ENCODE peak calls at places on chromosome 20, in eight cellular contexts. N, R, I, M, Y, Q, D and U are unnamed samples.

GRCh38 chr20:47610247-47610944 is 108.7 kb downstream of the NCOA3 start:
- DNase-seq in N (no peak), R (peak; percentile 69), I (no peak), M (no peak), Y (peak; percentile 70), Q (no peak), D (no peak), U (peak; percentile 85)

GRCh38 chr20:39775110-39775509 is 813.0 kb downstream of the DHX35 start:
- DNase-seq in N (peak; percentile 64), R (peak; percentile 41), I (no peak), M (no peak), Y (peak; percentile 93), Q (peak; percentile 86), D (no peak), U (peak; percentile 60)

GRCh38 chr20:20561172-20561571 is 151.3 kb downstream of the RALGAPA2 start:
- DNase-seq in N (no peak), R (no peak), I (no peak), M (no peak), Y (no peak), Q (no peak), D (no peak), U (no peak)

GRCh38 chr20:25859649-25860530 is 163.2 kb upstream of the ZNF337 start:
- DNase-seq in N (no peak), R (peak; percentile 35), I (no peak), M (peak; percentile 89), Y (peak; percentile 52), Q (peak; percentile 90), D (peak; percentile 77), U (peak; percentile 68)

GRCh38 chr20:36854343-36855240 is 21.3 kb upstream of the TLDC2 start:
- DNase-seq in N (no peak), R (no peak), I (no peak), M (peak; percentile 43), Y (no peak), Q (no peak), D (no peak), U (no peak)

GRCh38 chr20:1171461-1172093 is 13.2 kb downstream of the TMEM74B start:
- DNase-seq in N (no peak), R (no peak), I (peak; percentile 64), M (peak; percentile 94), Y (no peak), Q (no peak), D (no peak), U (peak; percentile 54)

GRCh38 chr20:39778431-39778830 is 816.3 kb downstream of the DHX35 start:
- DNase-seq in N (no peak), R (no peak), I (no peak), M (no peak), Y (no peak), Q (no peak), D (no peak), U (no peak)

GRCh38 chr20:60754866-60755265 is 497.2 kb upstream of the CDH4 start:
- DNase-seq in N (no peak), R (no peak), I (no peak), M (no peak), Y (no peak), Q (no peak), D (no peak), U (no peak)

GRCh38 chr20:22794200-22794599 is 209.8 kb upstream of the FOXA2 start:
- DNase-seq in N (no peak), R (peak; percentile 33), I (no peak), M (no peak), Y (no peak), Q (no peak), D (no peak), U (no peak)

GRCh38 chr20:22789661-22790060 is 205.3 kb upstream of the FOXA2 start:
- DNase-seq in N (no peak), R (no peak), I (no peak), M (no peak), Y (no peak), Q (no peak), D (no peak), U (peak; percentile 29)

GRCh38 chr20:22795455-22795854 is 211.1 kb upstream of the FOXA2 start:
- DNase-seq in N (no peak), R (no peak), I (no peak), M (no peak), Y (no peak), Q (no peak), D (no peak), U (no peak)

GRCh38 chr20:22791432-22791831 is 207.1 kb upstream of the FOXA2 start:
- DNase-seq in N (no peak), R (no peak), I (no peak), M (no peak), Y (no peak), Q (no peak), D (no peak), U (no peak)

DNA sequence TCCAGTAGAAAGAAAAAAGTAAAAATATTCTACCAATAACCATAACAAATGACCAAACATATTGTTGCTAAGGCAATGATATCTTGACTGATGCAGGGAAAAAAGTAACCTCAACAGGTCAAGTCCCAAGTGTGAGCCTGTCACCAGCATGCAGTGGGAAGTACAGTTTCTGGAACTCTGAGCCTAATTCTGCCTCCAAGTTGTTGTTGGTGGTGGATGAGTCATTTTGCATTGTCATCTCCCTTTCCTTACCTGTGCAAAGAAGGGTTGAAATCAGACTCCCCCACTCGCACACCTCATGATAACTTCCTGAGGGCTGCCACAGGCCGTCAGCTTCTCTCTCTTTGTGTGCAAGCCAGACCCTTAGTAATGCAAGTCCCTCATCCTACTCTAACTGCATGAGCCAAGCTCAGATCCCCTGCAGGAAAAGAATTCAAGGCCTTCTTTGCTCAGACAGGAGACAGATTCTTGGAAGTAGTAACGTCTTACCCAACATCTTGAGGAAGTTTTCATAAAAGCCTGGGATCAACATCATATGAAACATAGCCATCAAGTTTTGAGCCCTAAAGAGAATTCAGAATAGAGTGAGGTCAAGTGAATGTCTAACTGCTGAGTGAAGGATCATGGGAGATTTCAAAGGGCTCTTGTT is 207.6 kb upstream of the FOXA2 start:
- DNase-seq in N (no peak), R (peak; percentile 81), I (no peak), M (no peak), Y (no peak), Q (no peak), D (no peak), U (peak; percentile 57)
- H3K4me3 ChIP-seq in N (no peak overlapping the region), R (no peak overlapping the region), I (no peak overlapping the region), M (no peak overlapping the region), Y (no peak overlapping the region), Q (no peak overlapping the region), D (no peak overlapping the region), U (no peak overlapping the region)

DNA sequence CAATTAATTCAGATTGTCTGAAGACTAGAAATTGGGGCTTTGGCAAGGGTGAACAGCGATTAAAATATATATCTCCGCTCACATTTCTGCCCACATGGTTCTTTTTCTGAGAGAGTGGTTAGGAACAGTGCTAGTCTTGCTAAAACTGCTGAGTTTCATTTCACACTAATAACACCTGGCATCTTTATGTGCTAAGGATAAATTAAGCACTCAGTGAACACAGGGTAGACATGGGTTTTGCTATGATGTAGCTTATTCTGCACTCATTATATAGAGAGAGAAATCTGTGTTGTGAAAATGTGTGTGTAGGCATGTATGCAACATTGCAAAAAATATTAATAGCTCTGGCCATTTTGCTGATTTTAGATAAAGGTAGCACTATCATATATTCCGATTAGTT is 623.4 kb upstream of the FLRT3 start:
- DNase-seq in N (no peak), R (no peak), I (no peak), M (no peak), Y (no peak), Q (no peak), D (no peak), U (no peak)
- H3K27ac ChIP-seq in N (no peak overlapping the region), R (peak overlapping the region; percentile 81), I (no peak overlapping the region), M (no peak overlapping the region), Y (no peak overlapping the region), Q (no peak overlapping the region), D (no peak overlapping the region), U (no peak overlapping the region)

GRCh38 chr20:49282584-49283171 is 4.8 kb upstream of the ZNFX1 start:
- DNase-seq in N (no peak), R (no peak), I (no peak), M (peak; percentile 50), Y (no peak), Q (no peak), D (no peak), U (no peak)

GRCh38 chr20:49284818-49285217 is 7.0 kb upstream of the ZNFX1 start:
- DNase-seq in N (no peak), R (no peak), I (no peak), M (no peak), Y (no peak), Q (no peak), D (no peak), U (no peak)

GRCh38 chr20:49285233-49285668 is 7.4 kb upstream of the ZNFX1 start:
- DNase-seq in N (no peak), R (no peak), I (no peak), M (peak; percentile 29), Y (no peak), Q (no peak), D (no peak), U (no peak)

GRCh38 chr20:49283176-49283702 is 5.4 kb upstream of the ZNFX1 start:
- DNase-seq in N (no peak), R (no peak), I (no peak), M (peak; percentile 43), Y (no peak), Q (no peak), D (no peak), U (no peak)

DNA sequence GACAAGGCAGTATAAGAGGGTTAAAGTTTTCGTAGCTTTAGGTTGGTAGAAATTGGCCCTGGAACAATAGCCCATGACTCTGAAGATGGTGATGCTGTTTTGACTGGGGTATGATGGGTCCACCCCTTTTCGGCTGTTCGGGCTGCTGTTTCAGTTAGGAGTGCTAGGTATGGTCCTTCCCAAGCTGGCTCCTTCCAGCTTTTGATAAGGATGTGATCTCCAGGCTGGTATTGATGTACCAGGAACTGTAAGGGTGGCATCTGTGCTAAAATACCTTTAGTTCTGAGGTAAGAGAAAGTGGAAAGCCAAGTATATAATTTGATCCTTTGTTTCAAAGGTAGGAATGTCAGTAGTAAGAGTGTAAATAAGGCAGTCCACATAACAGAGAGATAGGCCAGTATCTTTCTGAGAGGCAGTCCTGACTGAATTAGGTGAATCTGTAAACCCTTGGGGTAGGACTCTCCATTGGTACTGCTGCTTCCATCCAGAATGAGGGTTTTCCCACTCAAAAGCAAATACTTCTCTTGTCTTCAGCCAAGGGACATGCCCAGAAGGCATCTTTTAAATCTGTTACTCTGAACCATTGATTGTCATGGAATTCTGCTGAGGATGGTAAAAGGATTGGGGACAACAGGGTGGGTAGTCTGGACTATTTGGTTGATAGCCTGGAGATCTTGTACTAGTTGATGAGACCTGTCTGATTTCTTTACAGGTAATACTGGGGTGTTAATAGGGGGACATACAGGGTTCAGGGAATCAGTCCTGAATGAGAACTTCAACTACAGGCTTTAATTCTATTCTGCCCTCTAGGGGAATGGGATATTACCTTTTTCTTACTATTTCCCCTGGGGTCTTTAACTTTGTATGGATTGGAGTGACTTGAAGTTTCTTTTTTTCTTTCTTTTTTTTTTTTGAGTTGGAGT is 6.1 kb upstream of the ZNFX1 start:
- DNase-seq in N (no peak), R (no peak), I (no peak), M (peak; percentile 54), Y (no peak), Q (no peak), D (no peak), U (no peak)
- H3K36me3 ChIP-seq in N (peaks cover 19% of the 10 kb centered on the region), R (peaks cover 86% of the 10 kb centered on the region), I (peaks cover 100% of the 10 kb centered on the region), M (peaks cover 100% of the 10 kb centered on the region), Y (no peaks in the 10 kb centered on the region), Q (peaks cover 73% of the 10 kb centered on the region), D (peaks cover 97% of the 10 kb centered on the region), U (peaks cover 88% of the 10 kb centered on the region)

DNA sequence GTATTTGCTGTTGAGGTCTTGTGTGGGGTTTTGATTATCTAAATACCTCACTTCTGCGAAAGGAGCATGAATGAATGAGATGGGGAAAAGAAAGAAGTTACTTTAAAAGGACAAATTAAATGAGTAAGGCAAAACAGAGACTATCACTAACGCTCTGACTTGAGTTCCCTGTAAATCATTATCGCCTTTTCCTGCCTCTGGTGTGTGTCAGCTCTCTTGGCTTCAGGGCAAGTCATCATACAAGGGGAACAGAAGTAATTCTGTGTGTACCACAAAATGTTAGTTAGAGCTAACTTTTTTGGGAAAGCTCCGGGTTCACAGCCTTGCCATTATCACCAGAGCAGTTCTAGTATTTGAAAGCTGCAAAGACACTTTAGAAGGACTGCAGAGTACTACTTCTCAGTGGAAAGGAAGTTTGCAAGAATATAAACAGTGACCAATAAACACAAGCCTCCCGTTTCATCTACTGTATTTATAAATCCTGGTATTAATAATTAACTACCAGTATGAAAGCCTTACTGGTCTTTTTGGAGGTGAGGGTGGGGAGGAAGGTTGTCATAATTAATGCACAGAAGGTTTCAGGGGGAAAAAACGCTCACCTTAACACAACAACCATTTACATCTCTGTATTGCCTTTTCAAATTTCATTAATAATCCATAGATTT is 1.2 kb downstream of the DZANK1 start:
- DNase-seq in N (no peak), R (no peak), I (no peak), M (no peak), Y (no peak), Q (no peak), D (no peak), U (no peak)
- H3K4me3 ChIP-seq in N (no peak overlapping the region), R (no peak overlapping the region), I (peak overlapping the region; percentile 89), M (peak overlapping the region; percentile 93), Y (no peak overlapping the region), Q (peak overlapping the region; percentile 86), D (peak overlapping the region; percentile 94), U (no peak overlapping the region)